ENCODE peak calls at places on chromosomes 3 and 15, in nine cellular contexts. L is fibroblast of mammary gland; Z is stimulated activated CD4-positive, alpha-beta T cell treated with anti-CD3 and anti-CD28 coated beads, TNF-alpha, amount 100 ng/mL, for 24 hours; V is hypothalamus; M is T-helper 17 cell; U is brain microvascular endothelial cell; B is NCI-H1092; T is epithelial cell of esophagus; O is mammary epithelial cell. Q is an unnamed sample.

GRCh38 chr3:4722103-4722502 is 229.0 kb downstream of the ITPR1 start:
- DNase-seq in L (peak; percentile 85), Z (no peak), V (no peak), M (no peak), U (peak; percentile 83), B (no peak), T (peak; percentile 85), O (peak; percentile 81), Q (no peak)

GRCh38 chr3:70539908-70540307 is 227.5 kb upstream of the MDFIC2 start:
- DNase-seq in L (no peak), Z (no peak), V (no peak), M (no peak), U (no peak), B (no peak), T (peak; percentile 8), O (no peak), Q (no peak)

GRCh38 chr3:129106320-129106719 is 15.3 kb downstream of the RAB43 start:
- DNase-seq in L (no peak), Z (no peak), V (no peak), M (no peak), U (no peak), B (no peak), T (no peak), O (no peak), Q (peak; percentile 71)

GRCh38 chr3:122085666-122086065 is 30.5 kb downstream of the CD86 start:
- DNase-seq in L (no peak), Z (no peak), V (no peak), M (no peak), U (no peak), B (no peak), T (peak; percentile 7), O (no peak), Q (peak; percentile 29)

GRCh38 chr3:134326760-134327593 is 47.3 kb downstream of the AMOTL2 start:
- DNase-seq in L (peak; percentile 98), Z (no peak), V (no peak), M (no peak), U (peak; percentile 96), B (no peak), T (peak; percentile 94), O (peak; percentile 86), Q (peak; percentile 96)

GRCh38 chr3:69250014-69250413 is 127.6 kb upstream of the LMOD3 start:
- DNase-seq in L (peak; percentile 60), Z (peak; percentile 25), V (peak; percentile 9), M (no peak), U (no peak), B (no peak), T (no peak), O (no peak), Q (no peak)

GRCh38 chr3:156818890-156819289 is 7.3 kb upstream of the LEKR1 start:
- DNase-seq in L (peak; percentile 68), Z (no peak), V (no peak), M (no peak), U (peak; percentile 84), B (no peak), T (peak; percentile 88), O (peak; percentile 83), Q (peak; percentile 93)

GRCh38 chr3:124976378-124976777 is 41.8 kb upstream of the MUC13 start:
- DNase-seq in L (no peak), Z (no peak), V (no peak), M (no peak), U (no peak), B (no peak), T (peak; percentile 64), O (no peak), Q (no peak)

GRCh38 chr3:65619391-65620298 is 419.1 kb downstream of the MAGI1 start:
- DNase-seq in L (no peak), Z (no peak), V (no peak), M (no peak), U (peak; percentile 56), B (no peak), T (no peak), O (no peak), Q (no peak)

GRCh38 chr15:26438316-26438715 is 334.6 kb downstream of the GABRB3 start:
- DNase-seq in L (no peak), Z (no peak), V (no peak), M (no peak), U (no peak), B (no peak), T (no peak), O (no peak), Q (no peak)

GRCh38 chr3:125141596-125142417 is 70.7 kb downstream of the SLC12A8 start:
- DNase-seq in L (no peak), Z (peak; percentile 41), V (no peak), M (peak; percentile 27), U (no peak), B (peak; percentile 27), T (peak; percentile 42), O (no peak), Q (peak; percentile 90)

GRCh38 chr3:42685891-42686820 is 819 bp downstream of the KLHL40 start:
- DNase-seq in L (no peak), Z (no peak), V (no peak), M (no peak), U (no peak), B (no peak), T (peak; percentile 25), O (no peak), Q (peak; percentile 82)

GRCh38 chr15:69478259-69478687 is 25.7 kb downstream of the RPLP1 start:
- DNase-seq in L (peak; percentile 38), Z (no peak), V (no peak), M (peak; percentile 46), U (no peak), B (peak; percentile 52), T (peak; percentile 50), O (no peak), Q (peak; percentile 86)

GRCh38 chr3:59771760-59772159 is 721.9 kb upstream of the CFAP20DC start:
- DNase-seq in L (peak; percentile 89), Z (no peak), V (no peak), M (no peak), U (peak; percentile 94), B (no peak), T (peak; percentile 86), O (peak; percentile 91), Q (peak; percentile 72)

GRCh38 chr3:77466562-77466961 is 426.7 kb downstream of the ROBO2 start:
- DNase-seq in L (no peak), Z (no peak), V (no peak), M (no peak), U (no peak), B (no peak), T (no peak), O (no peak), Q (no peak)

GRCh38 chr15:61659571-61660190 is 400.6 kb downstream of the VPS13C start:
- DNase-seq in L (peak; percentile 88), Z (no peak), V (no peak), M (no peak), U (peak; percentile 12), B (no peak), T (no peak), O (no peak), Q (no peak)

GRCh38 chr15:96402403-96402802 is 71.9 kb downstream of the NR2F2 start:
- DNase-seq in L (no peak), Z (no peak), V (no peak), M (no peak), U (no peak), B (no peak), T (no peak), O (no peak), Q (no peak)

GRCh38 chr3:81743096-81744025 is 18.1 kb downstream of the GBE1 start:
- DNase-seq in L (peak; percentile 99), Z (no peak), V (no peak), M (no peak), U (peak; percentile 95), B (no peak), T (peak; percentile 91), O (peak; percentile 83), Q (peak; percentile 46)

GRCh38 chr3:38653685-38654537 is 4.4 kb upstream of the SCN5A start:
- DNase-seq in L (no peak), Z (no peak), V (no peak), M (no peak), U (no peak), B (no peak), T (no peak), O (no peak), Q (peak; percentile 56)

GRCh38 chr3:190514163-190515153 is 573 bp downstream of the IL1RAP start:
- DNase-seq in L (peak; percentile 55), Z (peak; percentile 4), V (peak; percentile 18), M (peak; percentile 16), U (peak; percentile 38), B (no peak), T (peak; percentile 64), O (peak; percentile 48), Q (peak; percentile 86)

GRCh38 chr15:54564142-54564541 is 585.9 kb downstream of the UNC13C start:
- DNase-seq in L (no peak), Z (no peak), V (no peak), M (no peak), U (no peak), B (no peak), T (no peak), O (no peak), Q (no peak)

GRCh38 chr3:39505866-39506738 is 38.6 kb downstream of the MOBP start:
- DNase-seq in L (peak; percentile 40), Z (no peak), V (no peak), M (no peak), U (peak; percentile 2), B (no peak), T (no peak), O (no peak), Q (no peak)

GRCh38 chr3:171528102-171528501 is 67.9 kb upstream of the TNIK start:
- DNase-seq in L (peak; percentile 38), Z (no peak), V (no peak), M (no peak), U (no peak), B (no peak), T (peak; percentile 17), O (no peak), Q (no peak)

GRCh38 chr3:72683068-72683467 is 165.2 kb downstream of the SHQ1 start:
- DNase-seq in L (no peak), Z (no peak), V (no peak), M (no peak), U (no peak), B (peak; percentile 61), T (no peak), O (no peak), Q (no peak)

GRCh38 chr3:195549931-195550519 is 6.9 kb upstream of the PPP1R2 start:
- DNase-seq in L (no peak), Z (no peak), V (no peak), M (peak; percentile 52), U (no peak), B (no peak), T (no peak), O (no peak), Q (no peak)

GRCh38 chr3:100257601-100258000 is 3.2 kb upstream of the TBC1D23 start:
- DNase-seq in L (peak; percentile 98), Z (no peak), V (no peak), M (no peak), U (no peak), B (no peak), T (peak; percentile 25), O (no peak), Q (peak; percentile 87)

GRCh38 chr3:33103480-33103879 is 6.5 kb upstream of the GLB1 start:
- DNase-seq in L (no peak), Z (no peak), V (no peak), M (no peak), U (no peak), B (no peak), T (no peak), O (no peak), Q (no peak)

GRCh38 chr3:190972840-190973270 is 110.4 kb upstream of the GMNC start:
- DNase-seq in L (peak; percentile 71), Z (no peak), V (no peak), M (no peak), U (no peak), B (no peak), T (peak; percentile 79), O (peak; percentile 36), Q (peak; percentile 5)

GRCh38 chr15:76994971-76995945 is at the start of gene PSTPIP1:
- DNase-seq in L (no peak), Z (no peak), V (peak; percentile 59), M (peak; percentile 49), U (no peak), B (no peak), T (peak; percentile 70), O (peak; percentile 43), Q (peak; percentile 71)

GRCh38 chr3:54536450-54536849 is 391.4 kb downstream of the LRTM1 start:
- DNase-seq in L (no peak), Z (no peak), V (no peak), M (no peak), U (no peak), B (no peak), T (no peak), O (no peak), Q (no peak)

GRCh38 chr3:159911011-159911663 is 77.5 kb upstream of the IL12A start:
- DNase-seq in L (no peak), Z (no peak), V (no peak), M (no peak), U (peak; percentile 49), B (no peak), T (no peak), O (peak; percentile 17), Q (no peak)